ENCODE peak calls at places on chromosomes 13 and 19, in ten cellular contexts. One of them, this sample, is unnamed.

GRCh38 chr19:14089662-14090508 is 666 bp downstream of the SAMD1 start:
- DNase-seq in aorta: peak; percentile 85
- DNase-seq in D341Med: peak; percentile 82
- DNase-seq in activated naive CD4-positive, alpha-beta T cell treated with anti-CD3 and anti-CD28 coated beads for 36 hours: peak; percentile 41
- DNase-seq in KG1: peak; percentile 35
- DNase-seq in NCI-H187 treated with DMSO at 0.1 percent for 48 hours: no peak
- DNase-seq in body of pancreas: peak; percentile 57
- DNase-seq in C1 segment of cervical spinal cord: no peak
- DNase-seq in heart right ventricle: peak; percentile 60
- DNase-seq in CD4-positive, alpha-beta memory T cell: peak; percentile 57
- DNase-seq in this sample: peak; percentile 71

GRCh38 chr19:39032164-39032918 is at the start of gene FBXO27:
- DNase-seq in aorta: peak; percentile 81
- DNase-seq in D341Med: no peak
- DNase-seq in activated naive CD4-positive, alpha-beta T cell treated with anti-CD3 and anti-CD28 coated beads for 36 hours: no peak
- DNase-seq in KG1: no peak
- DNase-seq in NCI-H187 treated with DMSO at 0.1 percent for 48 hours: no peak
- DNase-seq in body of pancreas: no peak
- DNase-seq in C1 segment of cervical spinal cord: peak; percentile 38
- DNase-seq in heart right ventricle: peak; percentile 30
- DNase-seq in CD4-positive, alpha-beta memory T cell: peak; percentile 38
- DNase-seq in this sample: peak; percentile 19

GRCh38 chr13:94419304-94419943 is 60.1 kb downstream of the DCT start:
- DNase-seq in aorta: no peak
- DNase-seq in D341Med: no peak
- DNase-seq in activated naive CD4-positive, alpha-beta T cell treated with anti-CD3 and anti-CD28 coated beads for 36 hours: peak; percentile 75
- DNase-seq in KG1: peak; percentile 15
- DNase-seq in NCI-H187 treated with DMSO at 0.1 percent for 48 hours: no peak
- DNase-seq in body of pancreas: no peak
- DNase-seq in C1 segment of cervical spinal cord: no peak
- DNase-seq in heart right ventricle: no peak
- DNase-seq in CD4-positive, alpha-beta memory T cell: no peak
- DNase-seq in this sample: peak; percentile 69

GRCh38 chr19:51687791-51688664 is 5.1 kb upstream of the SPACA6 start:
- DNase-seq in aorta: peak; percentile 88
- DNase-seq in D341Med: no peak
- DNase-seq in activated naive CD4-positive, alpha-beta T cell treated with anti-CD3 and anti-CD28 coated beads for 36 hours: no peak
- DNase-seq in KG1: no peak
- DNase-seq in NCI-H187 treated with DMSO at 0.1 percent for 48 hours: no peak
- DNase-seq in body of pancreas: no peak
- DNase-seq in C1 segment of cervical spinal cord: peak; percentile 72
- DNase-seq in heart right ventricle: peak; percentile 74
- DNase-seq in CD4-positive, alpha-beta memory T cell: no peak
- DNase-seq in this sample: no peak

GRCh38 chr13:20230913-20231838 is 943 bp downstream of the GJB6 start:
- DNase-seq in aorta: no peak
- DNase-seq in D341Med: no peak
- DNase-seq in activated naive CD4-positive, alpha-beta T cell treated with anti-CD3 and anti-CD28 coated beads for 36 hours: peak; percentile 34
- DNase-seq in KG1: no peak
- DNase-seq in NCI-H187 treated with DMSO at 0.1 percent for 48 hours: no peak
- DNase-seq in body of pancreas: no peak
- DNase-seq in C1 segment of cervical spinal cord: no peak
- DNase-seq in heart right ventricle: no peak
- DNase-seq in CD4-positive, alpha-beta memory T cell: no peak
- DNase-seq in this sample: peak; percentile 34

GRCh38 chr13:46992383-46992952 is 95.6 kb upstream of the HTR2A start:
- DNase-seq in aorta: no peak
- DNase-seq in D341Med: peak; percentile 42
- DNase-seq in activated naive CD4-positive, alpha-beta T cell treated with anti-CD3 and anti-CD28 coated beads for 36 hours: no peak
- DNase-seq in KG1: no peak
- DNase-seq in NCI-H187 treated with DMSO at 0.1 percent for 48 hours: no peak
- DNase-seq in body of pancreas: no peak
- DNase-seq in C1 segment of cervical spinal cord: no peak
- DNase-seq in heart right ventricle: no peak
- DNase-seq in CD4-positive, alpha-beta memory T cell: no peak
- DNase-seq in this sample: peak; percentile 10

GRCh38 chr13:75226092-75226491 is 255.9 kb downstream of the TBC1D4 start:
- DNase-seq in aorta: no peak
- DNase-seq in D341Med: no peak
- DNase-seq in activated naive CD4-positive, alpha-beta T cell treated with anti-CD3 and anti-CD28 coated beads for 36 hours: no peak
- DNase-seq in KG1: no peak
- DNase-seq in NCI-H187 treated with DMSO at 0.1 percent for 48 hours: no peak
- DNase-seq in body of pancreas: no peak
- DNase-seq in C1 segment of cervical spinal cord: no peak
- DNase-seq in heart right ventricle: no peak
- DNase-seq in CD4-positive, alpha-beta memory T cell: no peak
- DNase-seq in this sample: no peak

GRCh38 chr13:34611678-34612077 is 330.4 kb upstream of the NBEA start:
- DNase-seq in aorta: no peak
- DNase-seq in D341Med: no peak
- DNase-seq in activated naive CD4-positive, alpha-beta T cell treated with anti-CD3 and anti-CD28 coated beads for 36 hours: no peak
- DNase-seq in KG1: no peak
- DNase-seq in NCI-H187 treated with DMSO at 0.1 percent for 48 hours: no peak
- DNase-seq in body of pancreas: no peak
- DNase-seq in C1 segment of cervical spinal cord: no peak
- DNase-seq in heart right ventricle: no peak
- DNase-seq in CD4-positive, alpha-beta memory T cell: no peak
- DNase-seq in this sample: no peak

GRCh38 chr19:2253106-2254051 is 2.8 kb downstream of the JSRP1 start:
- DNase-seq in aorta: no peak
- DNase-seq in D341Med: peak; percentile 39
- DNase-seq in activated naive CD4-positive, alpha-beta T cell treated with anti-CD3 and anti-CD28 coated beads for 36 hours: peak; percentile 59
- DNase-seq in KG1: no peak
- DNase-seq in NCI-H187 treated with DMSO at 0.1 percent for 48 hours: no peak
- DNase-seq in body of pancreas: no peak
- DNase-seq in C1 segment of cervical spinal cord: no peak
- DNase-seq in heart right ventricle: no peak
- DNase-seq in CD4-positive, alpha-beta memory T cell: peak; percentile 57
- DNase-seq in this sample: peak; percentile 69

GRCh38 chr13:93233997-93234416 is 7.4 kb downstream of the GPC6 start:
- DNase-seq in aorta: no peak
- DNase-seq in D341Med: no peak
- DNase-seq in activated naive CD4-positive, alpha-beta T cell treated with anti-CD3 and anti-CD28 coated beads for 36 hours: peak; percentile 5
- DNase-seq in KG1: no peak
- DNase-seq in NCI-H187 treated with DMSO at 0.1 percent for 48 hours: no peak
- DNase-seq in body of pancreas: no peak
- DNase-seq in C1 segment of cervical spinal cord: no peak
- DNase-seq in heart right ventricle: no peak
- DNase-seq in CD4-positive, alpha-beta memory T cell: no peak
- DNase-seq in this sample: peak; percentile 12

GRCh38 chr19:56973713-56974553 is 133.4 kb upstream of the PEG3 start:
- DNase-seq in aorta: no peak
- DNase-seq in D341Med: no peak
- DNase-seq in activated naive CD4-positive, alpha-beta T cell treated with anti-CD3 and anti-CD28 coated beads for 36 hours: no peak
- DNase-seq in KG1: no peak
- DNase-seq in NCI-H187 treated with DMSO at 0.1 percent for 48 hours: no peak
- DNase-seq in body of pancreas: no peak
- DNase-seq in C1 segment of cervical spinal cord: no peak
- DNase-seq in heart right ventricle: no peak
- DNase-seq in CD4-positive, alpha-beta memory T cell: no peak
- DNase-seq in this sample: no peak

GRCh38 chr19:16078759-16079707 is 2.7 kb downstream of the TPM4 start:
- DNase-seq in aorta: peak; percentile 84
- DNase-seq in D341Med: peak; percentile 50
- DNase-seq in activated naive CD4-positive, alpha-beta T cell treated with anti-CD3 and anti-CD28 coated beads for 36 hours: peak; percentile 88
- DNase-seq in KG1: peak; percentile 81
- DNase-seq in NCI-H187 treated with DMSO at 0.1 percent for 48 hours: no peak
- DNase-seq in body of pancreas: no peak
- DNase-seq in C1 segment of cervical spinal cord: no peak
- DNase-seq in heart right ventricle: no peak
- DNase-seq in CD4-positive, alpha-beta memory T cell: peak; percentile 91
- DNase-seq in this sample: peak; percentile 80